ENCODE peak calls at places on chromosomes 3 and 15, in six cellular contexts. A is Panc1; B is mesendoderm; K is CD8-positive, alpha-beta T cell; S is endothelial cell of umbilical vein; W is foreskin fibroblast. D is an unnamed sample.

GRCh38 chr3:14130230-14130629 is 5.4 kb downstream of the TMEM43 start:
- DNase-seq in A (no peak), B (no peak), K (no peak), S (no peak), W (no peak), D (no peak)

GRCh38 chr15:58962662-58963565 is 24.5 kb upstream of the RNF111 start:
- DNase-seq in A (no peak), B (no peak), K (no peak), S (no peak), W (no peak), D (no peak)

GRCh38 chr15:77836116-77836798 is 203.5 kb upstream of the LINGO1 start:
- DNase-seq in A (no peak), B (peak), K (no peak), S (peak), W (no peak), D (no peak)

GRCh38 chr3:25483456-25483855 is 55.4 kb downstream of the RARB start:
- DNase-seq in A (no peak), B (no peak), K (no peak), S (peak), W (no peak), D (no peak)

GRCh38 chr3:135865085-135865484 is 100.4 kb upstream of the PPP2R3A start:
- DNase-seq in A (no peak), B (no peak), K (no peak), S (no peak), W (peak), D (no peak)

GRCh38 chr3:196016485-196016884 is 65.4 kb downstream of the TFRC start:
- DNase-seq in A (no peak), B (no peak), K (no peak), S (no peak), W (peak), D (no peak)

GRCh38 chr15:41640985-41641384 is 19.2 kb upstream of the MGA start:
- DNase-seq in A (no peak), B (no peak), K (no peak), S (no peak), W (no peak), D (no peak)

GRCh38 chr3:159139326-159139725 is 337.5 kb downstream of the MFSD1 start:
- DNase-seq in A (no peak), B (no peak), K (no peak), S (no peak), W (no peak), D (no peak)

GRCh38 chr3:186214670-186215069 is 105.8 kb upstream of the ETV5 start:
- DNase-seq in A (no peak), B (no peak), K (no peak), S (no peak), W (no peak), D (no peak)

GRCh38 chr15:29822685-29823459 is 604 bp upstream of the TJP1 start:
- DNase-seq in A (no peak), B (peak), K (no peak), S (peak), W (peak), D (peak)

GRCh38 chr3:111594781-111595180 is 365 bp downstream of the ZBED2 start:
- DNase-seq in A (no peak), B (no peak), K (no peak), S (no peak), W (no peak), D (no peak)

GRCh38 chr3:111592941-111593340 is 2.2 kb downstream of the ZBED2 start:
- DNase-seq in A (no peak), B (no peak), K (no peak), S (no peak), W (no peak), D (no peak)

GRCh38 chr3:111594205-111594604 is 941 bp downstream of the ZBED2 start:
- DNase-seq in A (no peak), B (peak), K (no peak), S (no peak), W (peak), D (no peak)

GRCh38 chr3:111592143-111592542 is 3.0 kb downstream of the ZBED2 start:
- DNase-seq in A (no peak), B (no peak), K (no peak), S (no peak), W (no peak), D (no peak)

GRCh38 chr3:111593666-111594065 is 1.5 kb downstream of the ZBED2 start:
- DNase-seq in A (no peak), B (no peak), K (no peak), S (no peak), W (no peak), D (no peak)
- H3K4me3 ChIP-seq in A (no peak), B (no peak), K (no peak), S (no peak), W (no peak), D (no peak)

GRCh38 chr3:64259646-64260045 is 34.4 kb upstream of the PRICKLE2 start:
- DNase-seq in A (no peak), B (no peak), K (no peak), S (no peak), W (no peak), D (no peak)
- H3K4me3 ChIP-seq in A (no peak), B (no peak), K (no peak), S (no peak), W (no peak), D (no peak)

DNA sequence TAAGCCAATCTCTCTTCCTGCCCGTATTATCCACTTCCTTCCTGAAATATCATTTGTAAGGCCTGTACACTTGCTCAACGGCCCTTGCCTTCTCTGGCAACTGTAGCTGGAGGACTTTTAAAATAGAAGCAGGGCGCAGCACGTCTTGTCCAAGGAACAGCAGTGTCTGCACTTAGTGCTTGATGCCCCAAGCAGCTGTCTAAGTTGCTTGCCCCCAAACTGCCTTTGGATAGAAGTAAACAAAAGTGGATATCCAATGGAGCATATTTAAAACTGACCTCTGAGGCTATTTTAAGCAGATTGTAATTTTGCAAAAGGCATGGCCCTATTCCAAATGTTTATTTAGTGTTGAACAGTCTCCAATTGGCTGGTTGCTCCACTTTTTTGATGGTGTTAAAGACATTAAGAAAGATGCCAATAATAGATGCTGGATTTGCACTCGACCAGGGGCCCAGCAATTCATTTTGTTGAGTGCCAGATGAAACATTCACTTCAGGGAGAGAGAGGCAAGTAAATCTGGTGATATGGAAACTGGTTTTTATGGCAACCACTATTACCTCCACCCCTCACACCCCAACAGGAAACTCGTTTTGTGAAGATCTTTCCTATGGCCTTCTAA is 526.8 kb upstream of the TBL1XR1 start:
- DNase-seq in A (no peak), B (no peak), K (no peak), S (peak), W (no peak), D (no peak)
- H3K4me3 ChIP-seq in A (no peak), B (no peak), K (no peak), S (no peak), W (no peak), D (no peak)

GRCh38 chr3:143421556-143421955 is 302.0 kb downstream of the CHST2 start:
- DNase-seq in A (no peak), B (no peak), K (no peak), S (peak), W (no peak), D (no peak)
- H3K4me3 ChIP-seq in A (no peak), B (no peak), K (no peak), S (no peak), W (no peak), D (no peak)

GRCh38 chr3:115062009-115062408 is 85.1 kb downstream of the ZBTB20 start:
- DNase-seq in A (no peak), B (no peak), K (no peak), S (no peak), W (no peak), D (no peak)

DNA sequence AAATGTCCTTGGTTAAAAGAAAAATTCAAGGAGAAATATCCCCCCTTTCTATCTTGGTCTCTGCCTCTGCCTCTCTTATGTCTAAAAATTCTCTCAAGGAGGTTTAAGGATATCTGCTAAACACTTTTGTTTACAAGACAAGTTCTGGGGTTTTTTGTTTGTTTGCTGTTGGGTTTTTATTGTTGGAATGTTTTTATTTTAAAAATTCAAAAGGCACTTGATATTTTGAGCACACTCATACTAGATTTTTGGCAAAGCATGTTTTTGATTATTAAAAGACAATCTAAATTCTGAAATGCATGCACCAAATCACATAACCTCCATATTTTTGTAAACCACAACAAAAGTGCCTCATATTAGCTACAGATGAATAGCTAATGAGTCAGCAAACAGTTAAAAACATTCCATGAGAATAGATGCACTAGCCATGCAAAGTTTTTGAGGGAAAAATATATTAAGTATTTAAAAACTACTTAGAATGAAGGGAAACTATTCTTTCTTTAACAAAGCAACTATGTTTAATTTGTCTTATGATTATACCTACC is 84.6 kb downstream of the ZBTB20 start:
- DNase-seq in A (no peak), B (no peak), K (no peak), S (no peak), W (peak), D (no peak)
- H3K4me3 ChIP-seq in A (no peak), B (no peak), K (no peak), S (no peak), W (no peak), D (no peak)

GRCh38 chr15:37792351-37792750 is 142.1 kb upstream of the TMCO5A start:
- DNase-seq in A (no peak), B (no peak), K (no peak), S (no peak), W (no peak), D (no peak)

GRCh38 chr15:37789392-37789776 is 145.1 kb upstream of the TMCO5A start:
- DNase-seq in A (no peak), B (no peak), K (no peak), S (no peak), W (no peak), D (no peak)

GRCh38 chr15:37793851-37794250 is 140.6 kb upstream of the TMCO5A start:
- DNase-seq in A (no peak), B (peak), K (no peak), S (peak), W (no peak), D (no peak)

GRCh38 chr15:37789881-37790280 is 144.6 kb upstream of the TMCO5A start:
- DNase-seq in A (no peak), B (no peak), K (no peak), S (peak), W (peak), D (no peak)

DNA sequence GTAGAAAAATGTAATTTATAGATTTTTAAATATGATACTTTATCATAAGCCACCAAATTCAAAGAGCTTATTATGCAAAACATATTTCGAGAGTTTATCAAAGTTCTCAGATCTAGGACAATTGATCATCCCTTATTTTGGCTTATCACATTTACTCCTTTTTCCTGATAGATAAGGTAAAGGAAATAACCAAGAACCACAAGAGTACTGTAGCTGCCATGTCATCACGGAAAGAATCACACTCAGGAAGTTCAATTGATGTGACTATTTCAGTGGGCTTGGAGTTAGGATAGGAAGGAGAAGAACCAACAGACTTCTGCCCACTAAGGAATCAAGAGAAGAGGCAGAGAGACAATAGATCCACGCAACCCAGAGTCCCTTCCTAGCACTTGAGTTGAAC is 142.7 kb upstream of the TMCO5A start:
- DNase-seq in A (no peak), B (no peak), K (no peak), S (peak), W (no peak), D (no peak)
- H3K4me3 ChIP-seq in A (no peak), B (no peak), K (no peak), S (no peak), W (no peak), D (no peak)